ENCODE peak calls at places on chromosomes 11 and 22, in ten cellular contexts. C is heart left ventricle, R is gastrocnemius medialis, Y is MM.1S, W is fibroblast of mammary gland, N is AG09309, V is fibroblast of the aortic adventitia, M is esophagus squamous epithelium, T is GM23338, K is stomach. F is an unnamed sample.

GRCh38 chr11:12110201-12110713 is at the start of gene MICAL2:
- DNase-seq in C (peak; percentile 92), R (peak; percentile 78), Y (peak; percentile 91), W (peak; percentile 82), N (no peak), V (peak; percentile 75), M (peak; percentile 22), T (peak; percentile 91), K (peak; percentile 91), F (peak; percentile 72)

GRCh38 chr11:65445101-65445603 is 22.6 kb downstream of the NEAT1 start:
- DNase-seq in C (no peak), R (no peak), Y (no peak), W (peak; percentile 53), N (no peak), V (no peak), M (no peak), T (no peak), K (no peak), F (no peak)

GRCh38 chr22:47027766-47028165 is 265.3 kb downstream of the TBC1D22A start:
- DNase-seq in C (peak; percentile 3), R (no peak), Y (no peak), W (no peak), N (no peak), V (no peak), M (no peak), T (peak; percentile 39), K (no peak), F (no peak)

GRCh38 chr22:49354516-49355205 is 473.0 kb downstream of the BRD1 start:
- DNase-seq in C (no peak), R (no peak), Y (no peak), W (no peak), N (no peak), V (no peak), M (no peak), T (no peak), K (peak; percentile 21), F (no peak)

GRCh38 chr11:76287227-76287626 is 80.9 kb upstream of the WNT11 start:
- DNase-seq in C (no peak), R (no peak), Y (no peak), W (no peak), N (no peak), V (no peak), M (no peak), T (no peak), K (no peak), F (no peak)

GRCh38 chr11:68009391-68010000 is 631 bp upstream of the ALDH3B1 start:
- DNase-seq in C (no peak), R (no peak), Y (peak; percentile 60), W (peak; percentile 59), N (no peak), V (peak; percentile 67), M (no peak), T (peak; percentile 35), K (no peak), F (peak; percentile 70)

GRCh38 chr11:46554205-46555162 is 39.3 kb downstream of the AMBRA1 start:
- DNase-seq in C (no peak), R (no peak), Y (no peak), W (peak; percentile 89), N (peak; percentile 57), V (peak; percentile 89), M (no peak), T (peak; percentile 31), K (no peak), F (peak; percentile 12)

GRCh38 chr11:34174411-34175041 is 69.1 kb downstream of the NAT10 start:
- DNase-seq in C (peak; percentile 83), R (peak; percentile 62), Y (peak; percentile 79), W (peak; percentile 60), N (no peak), V (peak; percentile 65), M (no peak), T (peak; percentile 92), K (peak; percentile 86), F (peak; percentile 72)

GRCh38 chr11:123851110-123851509 is 34.4 kb downstream of the TMEM225 start:
- DNase-seq in C (no peak), R (no peak), Y (no peak), W (no peak), N (no peak), V (no peak), M (no peak), T (no peak), K (no peak), F (no peak)

GRCh38 chr11:46674463-46675287 is 25.7 kb downstream of the ARHGAP1 start:
- DNase-seq in C (peak; percentile 21), R (peak; percentile 33), Y (no peak), W (no peak), N (no peak), V (peak; percentile 47), M (no peak), T (peak; percentile 92), K (no peak), F (no peak)

GRCh38 chr11:61820174-61820573 is 3.4 kb upstream of the FADS1 start:
- DNase-seq in C (no peak), R (no peak), Y (no peak), W (peak; percentile 85), N (no peak), V (peak; percentile 40), M (no peak), T (no peak), K (no peak), F (no peak)

GRCh38 chr11:7600205-7600775 is 73.0 kb downstream of the CYB5R2 start:
- DNase-seq in C (no peak), R (peak; percentile 80), Y (no peak), W (peak; percentile 77), N (peak; percentile 85), V (peak; percentile 93), M (no peak), T (no peak), K (peak; percentile 72), F (peak; percentile 83)

DNA sequence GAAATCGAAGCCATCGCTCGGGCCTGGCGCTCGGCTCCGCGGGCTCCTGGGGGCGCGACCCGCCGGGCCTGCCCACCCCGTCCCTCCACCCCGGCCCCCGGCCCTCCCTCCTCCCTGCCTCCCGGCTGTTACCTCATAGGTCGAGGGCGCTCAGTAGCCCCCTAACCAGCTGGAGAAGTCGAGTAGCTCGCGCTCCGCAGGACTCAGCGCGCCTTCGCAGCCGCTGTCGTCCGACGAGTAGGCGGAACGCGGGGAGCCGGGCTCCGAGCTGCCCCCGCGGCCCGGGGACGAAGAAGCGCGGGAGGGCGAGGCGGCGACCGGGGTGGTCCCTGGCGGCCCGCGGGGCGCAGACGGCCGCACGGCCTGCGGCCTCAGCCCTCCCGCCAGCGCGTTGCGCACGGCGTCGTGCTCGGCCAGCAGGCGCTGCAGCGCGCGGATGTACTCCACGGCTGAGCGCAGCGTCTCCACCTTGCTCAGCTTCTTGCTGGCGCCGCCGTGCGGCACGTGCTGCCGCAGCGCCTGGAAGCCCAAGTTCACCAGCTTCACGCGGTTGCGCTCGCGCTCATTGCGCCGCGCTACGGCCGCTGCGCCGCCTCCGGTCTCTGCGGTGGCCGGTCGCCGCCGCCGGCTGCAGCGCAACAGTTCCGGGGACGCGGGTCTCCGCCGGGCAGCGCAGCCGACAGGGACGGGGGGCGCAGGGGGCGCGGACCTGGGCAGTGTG is 627 bp downstream of the ASCL2 start:
- DNase-seq in C (peak; percentile 58), R (no peak), Y (no peak), W (peak; percentile 59), N (no peak), V (peak; percentile 29), M (no peak), T (peak; percentile 78), K (peak; percentile 74), F (peak; percentile 65)
- H3K4me3 ChIP-seq in C (peak overlapping the region; percentile 42), R (peak overlapping the region; percentile 37), Y (no peak overlapping the region), W (no peak overlapping the region), N (no peak overlapping the region), V (no peak overlapping the region), M (peak overlapping the region; percentile 33), T (peak overlapping the region; percentile 58), K (peak overlapping the region; percentile 68), F (peak overlapping the region; percentile 38)

DNA sequence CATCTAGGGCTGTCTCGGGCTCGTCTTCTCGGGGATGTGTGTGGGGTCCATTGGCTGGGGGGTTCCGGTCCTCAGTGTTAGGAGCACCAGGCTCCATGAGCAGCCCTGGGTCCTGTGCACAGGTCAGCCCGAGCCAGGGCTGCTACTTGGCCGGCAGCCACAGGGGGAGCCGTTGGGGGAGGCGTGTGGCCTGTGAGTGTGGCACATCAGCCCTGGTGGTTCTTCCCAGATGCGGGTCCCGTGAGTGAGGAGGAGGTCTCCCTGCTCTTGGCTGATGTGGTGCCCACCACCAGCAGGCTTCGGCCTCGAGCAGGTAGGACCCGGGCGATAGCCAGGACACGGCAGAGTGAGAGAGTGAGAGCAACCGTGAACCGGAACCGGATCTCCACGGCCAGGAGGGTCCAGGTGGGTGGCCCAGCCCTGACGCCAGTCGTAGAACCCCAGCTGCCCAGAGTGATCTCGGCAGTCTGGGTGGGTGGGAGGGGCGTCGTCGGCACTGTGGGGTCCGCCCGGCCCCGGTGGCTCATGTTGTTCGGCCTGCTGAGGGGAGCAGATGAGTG is 18.5 kb downstream of the IRF7 start:
- DNase-seq in C (no peak), R (no peak), Y (no peak), W (no peak), N (no peak), V (no peak), M (no peak), T (peak; percentile 69), K (no peak), F (no peak)
- H3K4me3 ChIP-seq in C (no peak overlapping the region), R (no peak overlapping the region), Y (no peak overlapping the region), W (no peak overlapping the region), N (no peak overlapping the region), V (no peak overlapping the region), M (no peak overlapping the region), T (no peak overlapping the region), K (no peak overlapping the region), F (no peak overlapping the region)

DNA sequence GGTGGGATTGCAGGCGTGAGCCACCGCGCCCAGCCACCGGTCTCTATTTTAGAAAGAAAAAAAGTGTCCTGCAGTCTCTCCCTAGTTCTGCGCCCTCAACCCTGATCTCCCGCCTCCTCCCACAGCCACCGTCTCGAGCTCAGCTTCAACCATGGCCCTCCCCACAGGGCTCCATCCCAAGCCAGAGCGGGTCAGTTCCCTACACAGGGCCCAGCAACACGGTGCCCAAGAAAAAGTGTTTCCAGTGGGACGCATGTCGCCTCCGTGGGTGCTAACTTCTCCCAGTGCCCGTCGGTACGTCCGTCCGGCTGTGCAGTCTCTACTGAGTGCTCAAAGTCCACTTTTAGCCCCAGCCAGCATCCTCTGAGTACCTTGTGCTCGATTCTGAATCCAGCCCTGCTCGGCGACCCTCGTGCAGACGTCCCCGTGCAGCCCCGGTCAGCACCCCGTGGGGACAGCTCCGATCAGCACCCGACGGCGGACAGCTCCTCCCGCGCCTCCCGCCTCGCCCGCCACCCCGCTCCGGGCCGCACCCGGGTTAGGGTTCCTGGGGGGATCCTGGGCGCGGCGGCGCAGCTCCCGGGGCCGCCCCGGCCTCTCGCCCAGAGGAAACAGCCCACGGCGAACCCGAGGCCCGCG is 658 bp upstream of the MAPK8IP2 start:
- DNase-seq in C (peak; percentile 58), R (no peak), Y (peak; percentile 29), W (no peak), N (no peak), V (peak; percentile 18), M (no peak), T (peak; percentile 76), K (peak; percentile 59), F (no peak)
- H3K4me3 ChIP-seq in C (peak overlapping the region; percentile 34), R (no peak overlapping the region), Y (no peak overlapping the region), W (no peak overlapping the region), N (no peak overlapping the region), V (no peak overlapping the region), M (peak overlapping the region; percentile 35), T (no peak overlapping the region), K (peak overlapping the region; percentile 64), F (no peak overlapping the region)

DNA sequence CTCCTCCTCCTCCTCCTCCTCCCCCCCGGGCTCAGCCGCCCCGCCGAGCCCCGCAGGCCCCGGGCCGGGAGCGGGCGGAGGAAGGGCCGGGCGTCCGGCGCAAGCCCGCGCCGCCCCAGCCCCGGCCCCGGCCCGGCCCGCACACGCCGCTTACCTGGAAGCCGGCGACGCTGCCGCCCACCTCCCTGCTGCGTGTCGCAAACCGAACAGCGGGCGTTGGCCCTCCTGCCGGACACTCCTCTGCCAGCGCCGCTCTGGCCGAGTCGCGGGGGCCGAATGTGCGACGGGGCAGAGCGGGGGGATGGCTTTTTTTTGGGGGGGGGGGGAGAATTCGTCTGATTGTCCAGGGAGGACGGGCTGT is 1.1 kb downstream of the IGF2 start:
- DNase-seq in C (no peak), R (no peak), Y (no peak), W (no peak), N (no peak), V (no peak), M (no peak), T (peak; percentile 64), K (no peak), F (no peak)
- H3K4me3 ChIP-seq in C (peak overlapping the region; percentile 56), R (peak overlapping the region; percentile 48), Y (no peak overlapping the region), W (no peak overlapping the region), N (no peak overlapping the region), V (no peak overlapping the region), M (no peak overlapping the region), T (peak overlapping the region; percentile 59), K (peak overlapping the region; percentile 53), F (no peak overlapping the region)